ENCODE peak calls at places on chromosomes 7 and 10, in nine cellular contexts. F, V, R, B, H, I, Q, A and O are unnamed samples.

GRCh38 chr10:118457824-118458428 is 115.8 kb upstream of the FAM204A start:
- DNase-seq in F (no peak), V (no peak), R (no peak), B (no peak), H (no peak), I (no peak), Q (no peak), A (no peak), O (no peak)

GRCh38 chr7:23622469-23622868 is 25.3 kb downstream of the CCDC126 start:
- DNase-seq in F (no peak), V (no peak), R (no peak), B (no peak), H (no peak), I (peak; percentile 46), Q (no peak), A (peak; percentile 7), O (no peak)

GRCh38 chr7:103059471-103059870 is 15.1 kb downstream of the FBXL13 start:
- DNase-seq in F (no peak), V (no peak), R (no peak), B (no peak), H (no peak), I (no peak), Q (no peak), A (no peak), O (no peak)

GRCh38 chr10:88455831-88456230 is 127.3 kb downstream of the RNLS start:
- DNase-seq in F (no peak), V (no peak), R (no peak), B (no peak), H (no peak), I (no peak), Q (no peak), A (no peak), O (no peak)

GRCh38 chr7:38554586-38554985 is 76.6 kb downstream of the AMPH start:
- DNase-seq in F (no peak), V (no peak), R (no peak), B (no peak), H (no peak), I (no peak), Q (no peak), A (no peak), O (no peak)

GRCh38 chr10:47161465-47161864 is 138.5 kb upstream of the GDF10 start:
- DNase-seq in F (no peak), V (no peak), R (no peak), B (no peak), H (no peak), I (no peak), Q (no peak), A (no peak), O (no peak)

GRCh38 chr10:74981831-74982633 is 129.4 kb upstream of the SAMD8 start:
- DNase-seq in F (no peak), V (no peak), R (no peak), B (no peak), H (no peak), I (no peak), Q (no peak), A (no peak), O (no peak)

GRCh38 chr10:71090801-71091200 is 121.6 kb upstream of the UNC5B start:
- DNase-seq in F (peak; percentile 52), V (peak; percentile 28), R (no peak), B (no peak), H (no peak), I (no peak), Q (no peak), A (no peak), O (no peak)

GRCh38 chr7:24914465-24914859 is 65.5 kb downstream of the OSBPL3 start:
- DNase-seq in F (no peak), V (no peak), R (no peak), B (no peak), H (no peak), I (no peak), Q (no peak), A (no peak), O (no peak)

GRCh38 chr7:12031638-12032037 is 179.5 kb upstream of the TMEM106B start:
- DNase-seq in F (no peak), V (no peak), R (no peak), B (no peak), H (no peak), I (peak; percentile 53), Q (no peak), A (no peak), O (no peak)

GRCh38 chr10:132027423-132027983 is 38.2 kb upstream of the JAKMIP3 start:
- DNase-seq in F (no peak), V (no peak), R (no peak), B (no peak), H (peak; percentile 1), I (peak; percentile 8), Q (no peak), A (no peak), O (no peak)

GRCh38 chr10:100647928-100648327 is 97.5 kb upstream of the PAX2 start:
- DNase-seq in F (no peak), V (no peak), R (no peak), B (no peak), H (no peak), I (no peak), Q (no peak), A (no peak), O (no peak)

GRCh38 chr10:91540714-91541113 is 92.2 kb downstream of the PPP1R3C start:
- DNase-seq in F (no peak), V (no peak), R (no peak), B (no peak), H (no peak), I (peak; percentile 71), Q (no peak), A (no peak), O (no peak)

GRCh38 chr7:150971242-150972048 is 6.7 kb downstream of the KCNH2 start:
- DNase-seq in F (no peak), V (peak; percentile 93), R (no peak), B (no peak), H (no peak), I (no peak), Q (no peak), A (no peak), O (no peak)

GRCh38 chr10:28087675-28088351 is 88.9 kb upstream of the ODAD2 start:
- DNase-seq in F (no peak), V (no peak), R (no peak), B (no peak), H (no peak), I (peak; percentile 67), Q (no peak), A (no peak), O (no peak)

DNA sequence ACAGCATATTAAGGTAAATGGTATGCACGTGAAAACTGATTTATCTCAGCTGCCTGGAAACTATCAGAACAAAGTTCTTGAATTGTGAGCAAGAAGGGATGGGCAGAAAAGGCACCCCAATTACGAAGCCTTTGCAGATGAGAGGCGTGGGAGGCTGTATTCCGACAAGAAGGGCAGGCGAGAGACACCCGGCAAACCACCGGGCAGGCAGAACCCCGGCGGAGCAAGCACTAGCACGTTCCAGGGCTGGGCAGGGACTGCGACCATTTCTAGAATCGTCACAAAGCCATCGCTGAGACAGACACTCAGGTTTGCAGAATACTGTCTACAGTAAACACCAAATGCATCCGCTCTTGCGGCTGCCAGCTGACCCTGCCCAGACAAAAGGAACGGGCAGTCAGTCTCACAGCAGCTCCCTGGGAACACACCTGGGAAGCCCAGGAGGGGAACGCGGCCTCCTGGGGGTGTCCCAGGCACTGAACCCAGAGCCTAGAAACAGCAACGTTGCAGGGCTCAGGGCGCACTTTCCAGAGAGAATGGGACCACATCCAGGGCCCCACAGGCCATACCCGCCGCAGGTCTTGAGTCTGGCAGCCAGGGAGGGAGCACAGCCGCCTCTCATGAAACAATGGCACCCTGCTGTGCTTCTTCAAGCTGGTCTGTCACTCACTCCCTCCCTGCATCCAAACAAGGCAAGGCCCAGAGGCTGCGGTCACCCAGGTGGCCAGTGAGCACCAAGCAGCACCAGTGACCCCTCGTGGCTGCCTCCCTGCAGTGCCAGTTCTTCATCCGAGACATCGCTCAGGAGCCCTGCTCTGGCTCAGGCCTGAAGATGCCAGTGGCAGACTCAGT is 261.9 kb downstream of the PTPRN2 start:
- DNase-seq in F (no peak), V (peak; percentile 88), R (peak; percentile 16), B (no peak), H (no peak), I (peak; percentile 11), Q (no peak), A (no peak), O (no peak)
- TF ChIP-seq CTCF in F (no peak), V (no peak), R (peak; percentile 44), B (peak; percentile 27), H (peak; percentile 32), I (peak; percentile 24), Q (no peak), A (peak; percentile 30), O (no peak)

GRCh38 chr10:42523098-42523497 is 115.3 kb downstream of the ZNF33B start:
- DNase-seq in F (no peak), V (no peak), R (no peak), B (no peak), H (no peak), I (no peak), Q (no peak), A (no peak), O (no peak)
- H3K9me3 ChIP-seq in F (peaks cover 13% of the 10 kb centered on the region), V (peaks cover 48% of the 10 kb centered on the region), R (peaks cover 69% of the 10 kb centered on the region), B (peaks cover 79% of the 10 kb centered on the region), H (peaks cover 40% of the 10 kb centered on the region), I (peaks cover 28% of the 10 kb centered on the region), Q (peaks cover 50% of the 10 kb centered on the region), A (peaks cover 24% of the 10 kb centered on the region), O (peaks cover 2% of the 10 kb centered on the region)

DNA sequence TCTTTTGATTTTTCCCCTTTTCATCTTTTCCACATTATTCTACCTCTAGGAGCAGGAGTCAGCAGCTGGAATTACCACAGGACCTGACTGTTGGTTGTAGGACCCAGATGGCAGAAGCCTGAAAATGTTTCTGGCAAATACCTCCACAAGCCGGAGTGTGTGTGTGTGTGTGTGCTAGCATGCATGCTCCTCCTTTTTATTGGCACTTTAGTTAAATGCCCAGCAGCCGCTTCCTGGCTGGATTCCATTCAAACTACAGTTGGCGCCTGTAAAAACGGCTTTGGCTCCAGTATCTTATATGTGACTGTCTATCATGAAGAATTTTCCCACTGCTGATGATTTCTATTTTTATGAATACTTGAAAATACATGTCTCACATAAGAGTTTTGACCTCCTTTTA is 319.7 kb upstream of the SP4 start:
- DNase-seq in F (no peak), V (no peak), R (peak; percentile 85), B (no peak), H (no peak), I (no peak), Q (no peak), A (no peak), O (peak; percentile 82)
- H3K4me3 ChIP-seq in F (no peak overlapping the region), V (no peak overlapping the region), R (no peak overlapping the region), B (no peak overlapping the region), H (no peak overlapping the region), I (no peak overlapping the region), Q (no peak overlapping the region), A (no peak overlapping the region), O (no peak overlapping the region)

DNA sequence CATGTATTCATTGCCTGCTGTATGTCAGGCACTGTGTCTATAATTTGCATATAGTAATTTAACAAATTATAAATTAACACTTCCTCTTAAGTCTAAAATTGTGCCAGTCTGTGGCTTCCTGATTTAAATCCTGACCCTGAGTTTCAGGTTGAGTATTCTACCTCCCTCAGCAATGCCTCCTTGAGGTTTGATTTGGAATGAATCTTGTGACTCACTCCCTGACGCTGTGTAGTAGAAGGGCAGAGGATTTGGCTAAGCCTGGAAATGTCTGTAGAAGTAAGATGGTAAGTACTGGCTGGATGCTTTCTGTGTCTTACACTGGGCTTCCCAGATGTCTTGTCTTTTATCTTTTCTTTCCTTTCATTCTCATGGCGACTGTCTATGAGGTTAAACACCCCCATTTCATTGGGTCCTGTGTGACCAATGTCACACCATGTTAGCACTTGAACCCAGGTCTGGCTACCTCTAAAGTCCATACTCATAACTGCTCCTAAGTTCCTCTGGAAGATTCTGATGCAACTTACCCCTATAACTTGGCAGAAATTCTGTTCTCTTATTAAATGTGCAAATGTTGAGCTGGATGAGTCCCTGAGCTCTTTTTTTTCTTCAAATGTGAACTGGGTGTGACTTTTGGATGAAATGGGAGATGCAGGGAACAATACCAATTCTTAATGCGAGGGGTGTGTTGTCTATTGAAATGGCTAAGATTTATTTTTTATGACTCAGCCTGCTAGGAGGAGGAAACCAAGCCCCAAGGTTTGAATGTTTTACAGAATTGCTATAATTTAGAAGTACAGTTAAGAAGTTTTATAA is 48.5 kb downstream of the PLCE1 start:
- DNase-seq in F (no peak), V (no peak), R (no peak), B (no peak), H (no peak), I (peak; percentile 81), Q (no peak), A (no peak), O (peak; percentile 56)
- TF ChIP-seq CTCF in F (no peak), V (no peak), R (peak; percentile 44), B (no peak), H (no peak), I (peak; percentile 32), Q (no peak), A (no peak), O (peak; percentile 12)